ENCODE peak calls at places on chromosome 9, in seven cellular contexts. X is AG04450, E is lower leg skin, L is fibroblast of pulmonary artery, T is HCT116, D is cardiac fibroblast, R is pancreas. Z is an unnamed sample.

GRCh38 chr9:26524225-26524624 is 368.4 kb downstream of the CAAP1 start:
- DNase-seq in X (no peak), E (no peak), L (no peak), T (no peak), D (no peak), R (no peak), Z (no peak)

GRCh38 chr9:70830618-70831017 is 290.8 kb downstream of the TRPM3 start:
- DNase-seq in X (no peak), E (no peak), L (peak; percentile 17), T (no peak), D (peak; percentile 9), R (no peak), Z (no peak)

GRCh38 chr9:4389755-4390154 is 89.9 kb upstream of the GLIS3 start:
- DNase-seq in X (no peak), E (no peak), L (peak; percentile 45), T (no peak), D (peak; percentile 30), R (no peak), Z (no peak)

GRCh38 chr9:129394920-129395279 is 216.8 kb upstream of the IER5L start:
- DNase-seq in X (no peak), E (no peak), L (no peak), T (no peak), D (no peak), R (no peak), Z (no peak)

GRCh38 chr9:107720511-107720910 is 230.9 kb upstream of the KLF4 start:
- DNase-seq in X (no peak), E (no peak), L (no peak), T (no peak), D (no peak), R (no peak), Z (no peak)

GRCh38 chr9:136528716-136529341 is 17.0 kb downstream of the NOTCH1 start:
- DNase-seq in X (no peak), E (no peak), L (no peak), T (no peak), D (no peak), R (no peak), Z (no peak)

GRCh38 chr9:87640385-87640795 is 85.5 kb upstream of the CTSL start:
- DNase-seq in X (no peak), E (peak; percentile 34), L (peak; percentile 92), T (no peak), D (peak; percentile 61), R (peak; percentile 84), Z (no peak)

GRCh38 chr9:88503101-88503844 is 31.7 kb upstream of the NXNL2 start:
- DNase-seq in X (no peak), E (no peak), L (no peak), T (no peak), D (no peak), R (no peak), Z (no peak)

GRCh38 chr9:127846451-127847154 is 7.9 kb downstream of the ENG start:
- DNase-seq in X (no peak), E (no peak), L (no peak), T (no peak), D (peak; percentile 45), R (no peak), Z (no peak)

GRCh38 chr9:34403554-34404380 is 27.1 kb upstream of the MYORG start:
- DNase-seq in X (peak; percentile 24), E (peak; percentile 89), L (peak; percentile 73), T (peak; percentile 39), D (peak; percentile 75), R (peak; percentile 72), Z (no peak)

GRCh38 chr9:72836790-72837189 is 116.1 kb downstream of the ALDH1A1 start:
- DNase-seq in X (no peak), E (no peak), L (no peak), T (no peak), D (no peak), R (no peak), Z (no peak)

GRCh38 chr9:80556631-80557030 is 984.9 kb downstream of the TLE4 start:
- DNase-seq in X (no peak), E (no peak), L (peak; percentile 43), T (no peak), D (peak; percentile 82), R (no peak), Z (no peak)

GRCh38 chr9:95834281-95834907 is 41.1 kb upstream of the ERCC6L2 start:
- DNase-seq in X (no peak), E (no peak), L (peak; percentile 68), T (no peak), D (peak; percentile 48), R (no peak), Z (no peak)

GRCh38 chr9:119611564-119611963 is 242.3 kb upstream of the BRINP1 start:
- DNase-seq in X (no peak), E (no peak), L (no peak), T (no peak), D (no peak), R (no peak), Z (no peak)

GRCh38 chr9:91433180-91433579 is 9.5 kb upstream of the NFIL3 start:
- DNase-seq in X (peak; percentile 90), E (no peak), L (peak; percentile 90), T (peak; percentile 78), D (peak; percentile 94), R (no peak), Z (peak; percentile 91)
- TF ChIP-seq CTCF in X (peak; percentile 58), E (no peak), L (peak; percentile 70), T (peak; percentile 50), D (peak; percentile 60), R (peak; percentile 24), Z (peak; percentile 59)

GRCh38 chr9:110207071-110207923 is 662 bp downstream of the C9orf152 start:
- DNase-seq in X (no peak), E (no peak), L (no peak), T (no peak), D (no peak), R (peak; percentile 96), Z (no peak)

GRCh38 chr9:110208031-110208430 is at the start of gene C9orf152:
- DNase-seq in X (no peak), E (no peak), L (no peak), T (no peak), D (no peak), R (peak; percentile 82), Z (no peak)

GRCh38 chr9:110202232-110202631 is 5.7 kb downstream of the C9orf152 start:
- DNase-seq in X (no peak), E (peak; percentile 46), L (no peak), T (no peak), D (no peak), R (no peak), Z (no peak)

DNA sequence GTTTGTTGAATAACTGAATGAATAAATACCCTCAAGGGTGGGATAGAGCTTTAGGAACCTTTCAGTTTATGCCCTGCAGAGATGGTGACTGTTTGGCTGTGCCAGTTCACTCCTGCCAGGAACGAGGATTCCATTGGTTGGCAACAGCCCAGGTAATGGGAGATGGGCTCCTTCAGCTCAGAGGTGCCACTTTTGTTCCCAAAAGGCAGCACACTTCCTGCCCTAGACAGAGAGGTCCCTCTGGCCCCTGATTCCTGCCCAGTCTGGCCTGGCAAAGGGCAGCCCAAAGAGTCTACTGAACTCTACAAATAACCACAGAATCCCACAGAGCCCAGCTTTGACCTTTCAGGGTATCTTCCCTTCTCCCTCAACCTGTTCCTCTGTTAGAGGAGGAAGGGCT is 1.6 kb downstream of the C9orf152 start:
- DNase-seq in X (no peak), E (no peak), L (no peak), T (no peak), D (no peak), R (no peak), Z (no peak)
- H3K4me3 ChIP-seq in X (no peak overlapping the region), E (no peak overlapping the region), L (no peak overlapping the region), T (no peak overlapping the region), D (no peak overlapping the region), R (no peak overlapping the region), Z (no peak overlapping the region)

GRCh38 chr9:120714846-120715231 is 569 bp upstream of the MEGF9 start:
- DNase-seq in X (no peak), E (peak; percentile 91), L (no peak), T (no peak), D (no peak), R (peak; percentile 78), Z (no peak)

GRCh38 chr9:120712539-120713031 is 1.7 kb downstream of the MEGF9 start:
- DNase-seq in X (no peak), E (no peak), L (no peak), T (no peak), D (no peak), R (no peak), Z (no peak)

GRCh38 chr9:120711841-120712538 is 2.3 kb downstream of the MEGF9 start:
- DNase-seq in X (no peak), E (no peak), L (no peak), T (no peak), D (no peak), R (no peak), Z (no peak)

GRCh38 chr9:120714088-120714845 is at the start of gene MEGF9:
- DNase-seq in X (peak; percentile 91), E (peak; percentile 100), L (peak; percentile 97), T (peak; percentile 90), D (peak; percentile 98), R (peak; percentile 98), Z (peak; percentile 87)

DNA sequence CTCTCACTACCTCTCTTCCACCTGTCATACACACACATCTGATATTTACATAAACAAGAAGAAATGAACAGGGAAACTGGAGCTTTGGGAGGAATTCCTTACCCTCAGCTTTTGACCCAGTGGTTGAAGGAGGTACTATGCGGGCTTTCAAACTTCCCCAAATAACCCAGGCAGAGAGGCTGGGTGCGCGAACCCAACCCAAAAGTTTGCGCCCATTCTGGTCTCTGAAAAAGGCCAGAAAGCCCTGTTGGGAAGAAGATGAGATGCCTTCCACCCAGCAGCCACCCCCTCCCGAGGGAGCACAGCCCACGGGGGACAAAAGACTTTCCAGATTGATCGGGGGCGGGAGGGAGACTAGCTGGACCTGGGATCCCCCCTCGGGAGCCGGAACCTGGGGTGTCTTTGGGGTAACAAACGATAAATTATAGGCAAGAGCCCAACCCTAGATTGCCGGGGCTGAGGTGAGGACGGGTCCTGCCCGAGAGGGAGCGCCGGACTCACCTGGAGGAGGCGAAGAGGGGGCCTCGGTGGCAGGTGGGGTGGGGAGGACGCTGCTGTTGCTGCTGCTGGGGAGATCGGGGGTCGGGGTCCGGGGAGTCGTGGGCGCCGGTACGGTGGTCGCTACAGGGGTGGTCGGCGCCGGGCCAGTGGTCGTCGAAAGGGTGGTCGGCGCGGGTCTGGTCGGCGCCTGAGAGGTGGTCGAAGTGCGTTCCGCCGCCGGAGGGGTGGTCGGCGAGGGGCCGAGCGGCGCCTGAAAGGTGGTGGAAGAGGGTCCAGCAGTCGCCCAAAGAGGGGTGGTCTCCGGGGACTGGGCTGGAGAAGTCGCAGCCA is 798 bp downstream of the MEGF9 start:
- DNase-seq in X (no peak), E (peak; percentile 90), L (no peak), T (no peak), D (no peak), R (peak; percentile 81), Z (no peak)
- TF ChIP-seq CTCF in X (no peak), E (no peak), L (peak; percentile 7), T (peak; percentile 15), D (peak; percentile 20), R (no peak), Z (no peak)

GRCh38 chr9:104775961-104776360 is 12.0 kb downstream of the NIPSNAP3B start:
- DNase-seq in X (no peak), E (no peak), L (no peak), T (no peak), D (no peak), R (no peak), Z (no peak)

GRCh38 chr9:104775574-104775936 is 11.6 kb downstream of the NIPSNAP3B start:
- DNase-seq in X (no peak), E (no peak), L (no peak), T (no peak), D (no peak), R (no peak), Z (no peak)

GRCh38 chr9:104774132-104774531 is 10.2 kb downstream of the NIPSNAP3B start:
- DNase-seq in X (no peak), E (no peak), L (no peak), T (no peak), D (no peak), R (no peak), Z (no peak)

GRCh38 chr9:104776787-104777186 is 12.9 kb downstream of the NIPSNAP3B start:
- DNase-seq in X (no peak), E (no peak), L (peak; percentile 49), T (no peak), D (peak; percentile 50), R (no peak), Z (peak; percentile 16)

GRCh38 chr9:104774831-104775573 is 11.1 kb downstream of the NIPSNAP3B start:
- DNase-seq in X (no peak), E (no peak), L (peak; percentile 28), T (no peak), D (no peak), R (no peak), Z (no peak)
- H3K4me3 ChIP-seq in X (no peak overlapping the region), E (no peak overlapping the region), L (no peak overlapping the region), T (no peak overlapping the region), D (no peak overlapping the region), R (no peak overlapping the region), Z (no peak overlapping the region)